ENCODE peak calls at places on chromosomes 4 and X, in six cellular contexts. U, N, K, V, G and F are unnamed samples.
A peak's percentile ranks its signal among the peaks of the same experiment; 100 is the strongest.

GRCh38 chrX:12360991-12361598 is 222.8 kb downstream of the FRMPD4 start:
- DNase-seq in U (no peak), N (no peak), K (no peak), V (no peak), G (no peak), F (no peak)

GRCh38 chrX:153593811-153594500 is 5.0 kb downstream of the CCNQ start:
- DNase-seq in U (no peak), N (no peak), K (no peak), V (no peak), G (no peak), F (no peak)

GRCh38 chrX:115449742-115450141 is 111.2 kb upstream of the PLS3 start:
- DNase-seq in U (no peak), N (no peak), K (no peak), V (no peak), G (peak; percentile 39), F (no peak)

GRCh38 chr4:8588196-8588470 is 4.4 kb upstream of the CPZ start:
- DNase-seq in U (no peak), N (no peak), K (no peak), V (no peak), G (no peak), F (no peak)

GRCh38 chr4:95835672-95836071 is 4.2 kb upstream of the PDHA2 start:
- DNase-seq in U (peak; percentile 20), N (peak; percentile 24), K (no peak), V (no peak), G (no peak), F (peak; percentile 7)

GRCh38 chr4:8002525-8003309 is 63.1 kb upstream of the AFAP1 start:
- DNase-seq in U (no peak), N (no peak), K (no peak), V (no peak), G (no peak), F (no peak)

GRCh38 chr4:19739101-19739651 is 512.5 kb upstream of the SLIT2 start:
- DNase-seq in U (no peak), N (peak; percentile 78), K (no peak), V (no peak), G (no peak), F (no peak)

GRCh38 chrX:32048285-32048684 is 976.4 kb upstream of the FTHL17 start:
- DNase-seq in U (no peak), N (no peak), K (no peak), V (no peak), G (no peak), F (no peak)

GRCh38 chrX:23515028-23515427 is 152.3 kb upstream of the PRDX4 start:
- DNase-seq in U (no peak), N (no peak), K (no peak), V (no peak), G (no peak), F (no peak)

GRCh38 chrX:67781132-67781531 is 237.3 kb downstream of the AR start:
- DNase-seq in U (no peak), N (no peak), K (no peak), V (no peak), G (no peak), F (no peak)

GRCh38 chr4:76090241-76090691 is 15.8 kb downstream of the ART3 start:
- DNase-seq in U (peak; percentile 45), N (no peak), K (no peak), V (no peak), G (peak; percentile 13), F (peak; percentile 62)

GRCh38 chr4:145231906-145232700 is 51.7 kb upstream of the OTUD4 start:
- DNase-seq in U (no peak), N (no peak), K (no peak), V (no peak), G (no peak), F (no peak)

GRCh38 chr4:84319124-84319523 is 180.0 kb downstream of the NKX6-1 start:
- DNase-seq in U (no peak), N (no peak), K (no peak), V (no peak), G (no peak), F (no peak)

GRCh38 chrX:45267007-45267406 is 66.3 kb upstream of the DIPK2B start:
- DNase-seq in U (no peak), N (no peak), K (no peak), V (no peak), G (no peak), F (no peak)

DNA sequence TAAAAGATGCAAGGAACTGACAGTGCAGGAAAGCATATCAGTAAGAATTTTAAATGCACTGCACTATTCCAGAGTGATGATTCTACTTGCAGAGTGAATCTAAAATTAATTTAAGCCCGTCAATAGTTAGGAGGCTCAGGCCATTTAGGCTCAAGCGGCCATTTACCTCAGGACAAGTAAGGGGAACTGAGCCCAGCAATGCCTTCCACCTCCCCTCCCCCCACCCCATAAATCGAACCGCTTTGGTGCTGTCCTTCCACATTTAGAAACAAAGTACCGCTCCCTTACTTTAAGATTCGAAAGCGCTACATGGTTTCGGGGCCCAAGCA is 665 bp downstream of the RBM41 start:
- DNase-seq in U (peak; percentile 39), N (no peak), K (no peak), V (no peak), G (no peak), F (no peak)
- TF ChIP-seq SIN3A in U (no peak), N (no peak), K (no peak), V (no peak), G (no peak), F (no peak)

GRCh38 chrX:71496476-71496875 is 36.4 kb upstream of the OGT start:
- DNase-seq in U (no peak), N (no peak), K (no peak), V (no peak), G (no peak), F (no peak)

GRCh38 chrX:71489540-71489939 is 43.4 kb upstream of the OGT start:
- DNase-seq in U (no peak), N (no peak), K (no peak), V (no peak), G (no peak), F (no peak)

GRCh38 chrX:71487814-71488213 is 45.1 kb upstream of the OGT start:
- DNase-seq in U (no peak), N (no peak), K (no peak), V (no peak), G (peak; percentile 21), F (no peak)

GRCh38 chrX:71493111-71493613 is 39.7 kb upstream of the OGT start:
- DNase-seq in U (no peak), N (no peak), K (no peak), V (no peak), G (peak; percentile 6), F (no peak)

DNA sequence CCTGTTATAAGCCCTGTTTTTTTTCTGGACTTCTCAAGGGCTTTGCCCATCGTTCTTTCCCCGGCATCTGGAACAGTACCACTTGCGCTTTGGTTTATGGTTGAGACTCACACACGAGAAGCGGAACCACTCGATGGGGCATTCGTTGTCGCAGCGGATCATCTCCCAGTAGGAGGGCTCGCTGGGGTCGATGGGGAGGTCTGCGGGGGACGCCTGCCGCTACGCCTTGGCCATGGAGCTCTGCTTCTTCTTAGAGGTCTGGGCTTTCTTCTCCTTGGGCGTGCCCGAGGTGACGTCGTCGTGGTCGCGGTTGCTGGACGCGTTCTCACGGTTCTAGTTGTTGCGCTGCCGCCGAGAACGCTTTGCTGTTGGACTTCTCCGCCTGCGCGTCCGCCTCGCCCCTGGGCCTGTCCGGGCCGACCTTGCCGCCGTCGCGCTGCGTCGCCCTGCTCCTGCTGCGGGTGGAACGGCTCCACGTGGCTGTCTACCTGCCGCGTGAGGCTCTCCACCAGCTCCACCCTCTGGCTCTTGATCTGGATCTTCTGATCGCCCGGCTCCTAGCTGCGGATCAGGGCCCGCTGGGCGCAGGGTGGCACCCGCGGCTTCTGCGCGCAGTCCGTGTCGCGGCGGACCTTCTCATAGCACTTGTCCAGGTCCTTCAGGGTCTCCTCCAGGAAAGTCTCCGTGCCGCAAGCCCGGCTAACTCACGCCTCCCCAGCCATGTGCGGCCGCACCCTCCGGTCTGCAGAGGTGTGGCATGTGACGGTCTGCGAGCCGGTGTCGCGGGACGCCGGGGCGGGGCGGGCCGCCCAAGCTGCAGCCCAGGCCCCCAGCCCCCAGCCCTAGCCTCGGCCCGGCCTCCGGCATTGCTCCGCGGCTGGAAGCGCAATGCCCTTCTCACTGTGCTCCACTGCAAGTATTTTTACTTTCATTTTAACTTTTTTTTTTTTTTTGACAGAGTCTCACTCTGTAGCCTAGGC is 40.5 kb upstream of the OGT start:
- DNase-seq in U (peak; percentile 15), N (no peak), K (no peak), V (no peak), G (no peak), F (no peak)
- H3K9ac ChIP-seq in U (no peak overlapping the region), N (no peak overlapping the region), K (no peak overlapping the region), V (peak overlapping the region; percentile 7), G (no peak overlapping the region), F (no peak overlapping the region)

GRCh38 chr4:158760866-158761265 is 8.0 kb upstream of the FNIP2 start:
- DNase-seq in U (no peak), N (no peak), K (no peak), V (no peak), G (no peak), F (no peak)
- TF ChIP-seq SIN3A in U (no peak), N (no peak), K (no peak), V (no peak), G (no peak), F (no peak)

GRCh38 chrX:129932792-129933321 is 26.9 kb downstream of the UTP14A start:
- DNase-seq in U (no peak), N (no peak), K (no peak), V (no peak), G (no peak), F (peak; percentile 63)

GRCh38 chrX:129933700-129934099 is 27.7 kb downstream of the UTP14A start:
- DNase-seq in U (no peak), N (no peak), K (no peak), V (no peak), G (no peak), F (no peak)

GRCh38 chrX:129930941-129931410 is 25.0 kb downstream of the UTP14A start:
- DNase-seq in U (peak; percentile 49), N (no peak), K (peak; percentile 54), V (no peak), G (no peak), F (no peak)

GRCh38 chrX:129931411-129932136 is 25.6 kb downstream of the UTP14A start:
- DNase-seq in U (peak; percentile 86), N (peak; percentile 79), K (peak; percentile 82), V (peak; percentile 55), G (peak; percentile 62), F (peak; percentile 92)

DNA sequence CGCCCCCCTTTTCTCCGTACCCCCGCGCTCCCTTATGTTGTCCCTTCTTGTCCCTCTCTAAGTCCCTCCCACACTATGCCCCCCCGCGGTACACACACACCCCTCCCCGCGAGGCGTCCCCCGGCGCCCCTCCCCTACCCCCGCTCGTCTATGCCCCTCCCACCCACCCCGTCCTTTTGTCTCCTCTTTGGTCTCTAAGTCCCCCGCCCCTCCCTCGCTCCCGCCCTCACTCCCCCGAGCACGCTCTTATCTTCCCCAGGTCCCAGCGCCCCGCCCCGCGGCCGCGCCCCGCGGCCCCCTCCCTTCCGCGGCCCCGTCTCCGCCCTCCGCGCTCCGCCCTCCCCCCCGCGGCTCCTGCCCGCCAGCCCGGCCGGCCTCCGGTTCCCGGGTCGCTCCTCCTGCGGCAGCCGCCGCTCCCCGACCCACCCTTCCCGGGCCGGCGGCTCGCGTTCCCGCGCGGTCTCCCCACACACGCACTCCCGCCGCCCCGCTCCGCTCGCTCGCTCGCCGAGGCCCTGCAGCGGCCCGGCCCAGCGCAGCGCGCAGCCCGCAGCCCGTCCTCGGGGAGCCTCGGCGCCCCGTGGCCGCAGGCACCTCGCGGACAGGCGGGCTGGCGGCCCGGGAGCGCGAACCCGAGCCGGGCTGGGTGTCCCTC is 26.3 kb downstream of the UTP14A start:
- DNase-seq in U (peak; percentile 94), N (peak; percentile 81), K (peak; percentile 77), V (peak; percentile 38), G (peak; percentile 62), F (peak; percentile 92)
- H3K9ac ChIP-seq in U (peak overlapping the region; percentile 86), N (peak overlapping the region; percentile 64), K (no peak overlapping the region), V (peak overlapping the region; percentile 27), G (peak overlapping the region; percentile 59), F (peak overlapping the region; percentile 69)